ENCODE peak calls at places on chromosome 22, in seven cellular contexts. R is astrocyte of the spinal cord, V is fibroblast of villous mesenchyme, Y is choroid plexus epithelial cell, L is neural crest cell, E is prostate gland, I is GM10248. J is an unnamed sample.

GRCh38 chr22:50318356-50318697 is 8.5 kb downstream of the DENND6B start:
- DNase-seq in R (no peak), V (no peak), Y (no peak), L (no peak), E (no peak), I (no peak), J (no peak)

GRCh38 chr22:45998638-45999378 is 21.8 kb upstream of the WNT7B start:
- DNase-seq in R (no peak), V (no peak), Y (no peak), L (no peak), E (no peak), I (no peak), J (no peak)

GRCh38 chr22:48504519-48505140 is 1323.0 kb downstream of the BRD1 start:
- DNase-seq in R (no peak), V (no peak), Y (no peak), L (no peak), E (no peak), I (no peak), J (no peak)

GRCh38 chr22:49324527-49325491 is 502.9 kb downstream of the BRD1 start:
- DNase-seq in R (no peak), V (no peak), Y (no peak), L (no peak), E (no peak), I (peak), J (no peak)

GRCh38 chr22:46239261-46240048 is 10.6 kb downstream of the CDPF1 start:
- DNase-seq in R (no peak), V (no peak), Y (no peak), L (no peak), E (no peak), I (peak), J (no peak)

GRCh38 chr22:43782448-43782847 is 29.7 kb downstream of the EFCAB6 start:
- DNase-seq in R (no peak), V (no peak), Y (no peak), L (no peak), E (no peak), I (no peak), J (peak)

GRCh38 chr22:47376901-47377520 is 614.6 kb downstream of the TBC1D22A start:
- DNase-seq in R (no peak), V (no peak), Y (no peak), L (no peak), E (no peak), I (no peak), J (no peak)

GRCh38 chr22:40043793-40044101 is 49.0 kb downstream of the FAM83F start:
- DNase-seq in R (no peak), V (no peak), Y (no peak), L (no peak), E (no peak), I (no peak), J (no peak)

GRCh38 chr22:28799125-28799833 is 1.1 kb downstream of the XBP1 start:
- DNase-seq in R (peak), V (peak), Y (peak), L (no peak), E (peak), I (no peak), J (peak)

GRCh38 chr22:19757140-19757984 is 3.2 kb upstream of the TBX1 start:
- DNase-seq in R (no peak), V (no peak), Y (no peak), L (no peak), E (no peak), I (no peak), J (no peak)

GRCh38 chr22:24422078-24422665 is 5.2 kb upstream of the ADORA2A start:
- DNase-seq in R (no peak), V (no peak), Y (no peak), L (no peak), E (no peak), I (no peak), J (peak)

GRCh38 chr22:35212020-35212419 is 45.3 kb upstream of the HMGXB4 start:
- DNase-seq in R (peak), V (peak), Y (peak), L (no peak), E (peak), I (no peak), J (peak)

GRCh38 chr22:49015993-49016908 is 811.4 kb downstream of the BRD1 start:
- DNase-seq in R (no peak), V (no peak), Y (no peak), L (no peak), E (peak), I (no peak), J (no peak)

GRCh38 chr22:48353116-48353947 is 1474.3 kb downstream of the BRD1 start:
- DNase-seq in R (no peak), V (no peak), Y (no peak), L (no peak), E (no peak), I (no peak), J (no peak)

GRCh38 chr22:37324340-37325023 is 42.2 kb downstream of the CYTH4 start:
- DNase-seq in R (no peak), V (no peak), Y (no peak), L (no peak), E (no peak), I (no peak), J (no peak)

GRCh38 chr22:40364431-40364830 is 6.0 kb upstream of the SGSM3 start:
- DNase-seq in R (no peak), V (no peak), Y (no peak), L (no peak), E (no peak), I (no peak), J (no peak)

GRCh38 chr22:47149976-47150375 is 387.5 kb downstream of the TBC1D22A start:
- DNase-seq in R (no peak), V (no peak), Y (no peak), L (no peak), E (no peak), I (no peak), J (no peak)

GRCh38 chr22:38878001-38878400 is 6.0 kb upstream of the CBX6 start:
- DNase-seq in R (no peak), V (no peak), Y (no peak), L (no peak), E (no peak), I (no peak), J (no peak)

GRCh38 chr22:50474711-50475651 is at the start of gene SBF1:
- DNase-seq in R (peak), V (peak), Y (peak), L (peak), E (peak), I (peak), J (peak)

GRCh38 chr22:48318575-48319320 is 1508.9 kb downstream of the BRD1 start:
- DNase-seq in R (no peak), V (no peak), Y (no peak), L (no peak), E (no peak), I (no peak), J (no peak)

DNA sequence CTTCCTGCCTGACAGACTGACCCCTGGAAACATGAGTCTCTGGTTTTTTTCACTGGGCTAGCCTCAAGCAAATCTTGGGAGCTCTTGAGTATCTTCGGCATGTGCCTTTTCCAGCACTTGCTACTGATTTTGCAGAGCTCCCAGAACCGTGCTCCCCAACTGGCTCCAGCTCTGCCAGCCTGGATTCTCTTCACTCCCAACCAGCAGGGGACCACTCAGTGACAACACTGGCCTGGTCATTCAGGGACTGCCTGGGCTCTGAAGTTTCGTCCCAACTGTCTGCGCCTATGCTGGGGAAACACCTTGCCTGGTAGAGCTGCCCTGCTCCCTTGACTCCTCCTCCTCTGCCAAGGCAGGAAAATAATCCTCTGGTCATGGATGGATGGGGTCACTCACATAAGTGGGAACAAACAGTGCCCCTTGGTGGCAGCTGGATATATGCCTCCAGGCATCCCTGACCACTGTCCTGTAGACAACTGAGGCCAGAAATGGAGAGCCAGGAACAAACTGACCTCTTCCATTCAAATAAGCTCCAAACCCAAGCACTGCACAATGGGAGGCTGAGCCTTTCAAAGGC is 30.2 kb downstream of the POLDIP3 start:
- DNase-seq in R (no peak), V (no peak), Y (no peak), L (no peak), E (no peak), I (no peak), J (no peak)
- TF ChIP-seq CTCF in R (no peak), V (no peak), Y (no peak), L (no peak), E (no peak), I (no peak), J (no peak)

GRCh38 chr22:44988671-44989070 is 21.1 kb downstream of the PHF21B start:
- DNase-seq in R (no peak), V (peak), Y (no peak), L (no peak), E (no peak), I (no peak), J (no peak)
- TF ChIP-seq CTCF in R (peak), V (peak), Y (peak), L (no peak), E (no peak), I (no peak), J (no peak)

DNA sequence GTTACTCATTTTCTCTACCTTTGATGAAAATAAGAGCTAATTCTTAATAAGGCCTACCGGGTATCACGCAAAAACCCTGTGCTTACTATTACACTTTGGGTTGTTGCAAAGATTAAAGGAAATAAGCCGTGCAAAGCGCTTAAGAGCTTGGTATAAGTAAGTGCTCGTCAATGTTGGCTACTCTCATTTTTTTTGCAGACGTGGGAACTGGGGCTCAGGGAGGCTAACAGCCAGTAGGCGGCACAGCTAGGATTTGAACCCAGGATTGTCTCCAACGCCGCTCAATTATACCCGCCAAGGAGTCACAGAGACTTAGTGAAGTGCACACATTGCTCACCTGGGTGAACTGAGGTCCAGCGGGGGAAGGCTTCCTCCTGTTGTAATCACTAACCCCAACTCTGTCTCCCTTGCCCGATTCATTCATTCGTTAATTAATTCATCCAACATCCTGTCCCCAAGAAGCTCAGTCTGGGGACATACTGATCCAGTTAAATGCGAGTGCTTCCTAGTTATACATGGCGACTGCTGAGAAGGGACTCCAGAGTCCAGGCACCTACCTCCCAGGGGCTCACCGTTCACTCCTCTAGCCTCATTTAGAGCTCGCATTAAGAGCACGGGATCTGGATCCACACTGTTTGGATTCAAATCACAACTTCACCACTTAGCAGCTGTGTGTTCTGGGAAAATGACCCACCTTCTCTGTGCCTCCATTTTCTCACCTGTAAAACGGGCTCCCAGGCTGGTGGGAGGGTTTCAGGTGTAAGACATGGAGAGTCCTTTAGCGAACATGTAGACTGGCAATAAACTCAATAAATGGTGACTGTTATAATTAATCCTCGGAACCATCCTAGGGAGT is 869 bp upstream of the MTFP1 start:
- DNase-seq in R (no peak), V (no peak), Y (no peak), L (peak), E (no peak), I (no peak), J (no peak)
- TF ChIP-seq CTCF in R (no peak), V (no peak), Y (peak), L (no peak), E (no peak), I (no peak), J (peak)

DNA sequence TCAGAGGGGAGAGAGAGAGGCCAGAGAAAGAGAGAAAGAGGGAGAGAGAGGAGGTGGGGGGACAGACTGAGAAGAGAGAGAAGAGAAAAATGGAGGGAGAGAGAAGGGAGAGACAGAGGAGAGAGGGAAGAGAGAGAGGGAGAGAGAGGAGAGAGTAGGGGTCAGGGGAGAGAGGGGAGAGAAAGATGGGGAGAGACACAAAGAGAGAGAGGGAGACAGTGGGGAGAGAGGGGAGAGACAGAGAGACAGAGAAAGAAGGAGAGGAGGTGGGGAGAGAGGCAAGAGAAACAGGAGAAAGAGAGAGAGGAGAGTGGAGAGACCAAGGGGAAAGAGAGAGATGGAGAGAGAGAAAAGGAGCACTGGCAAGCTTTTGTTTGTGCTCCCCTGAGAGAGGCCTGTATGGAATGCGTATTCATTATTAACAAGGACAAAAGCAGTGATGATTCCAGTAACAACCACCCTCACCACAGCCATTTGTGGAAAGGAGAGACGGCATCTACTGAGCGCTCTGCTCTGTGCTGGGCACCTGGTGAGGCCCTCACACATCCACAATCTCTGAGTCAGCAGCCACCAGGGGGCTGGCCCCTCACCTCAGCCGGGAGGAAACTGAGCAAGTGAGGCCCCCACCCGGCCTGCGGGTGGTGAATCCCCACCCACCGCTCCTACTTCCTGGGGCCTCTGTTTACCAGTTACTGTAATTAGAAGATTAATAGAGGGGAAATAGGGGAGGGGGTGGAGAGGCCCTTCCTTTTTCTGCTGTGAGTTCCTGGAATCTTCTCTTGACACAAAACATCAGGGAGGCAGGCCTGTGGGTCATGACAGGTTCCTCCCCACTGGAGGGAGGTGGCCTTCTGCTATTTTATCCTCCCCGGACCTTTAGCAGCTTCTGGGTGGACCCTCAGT is 14.7 kb upstream of the MIAT start:
- DNase-seq in R (peak), V (no peak), Y (peak), L (no peak), E (no peak), I (peak), J (no peak)
- TF ChIP-seq CTCF in R (no peak), V (peak), Y (peak), L (no peak), E (no peak), I (peak), J (no peak)

GRCh38 chr22:25900880-25901279 is 158.9 kb downstream of the MYO18B start:
- DNase-seq in R (no peak), V (no peak), Y (no peak), L (no peak), E (no peak), I (no peak), J (no peak)

GRCh38 chr22:25900390-25900789 is 158.4 kb downstream of the MYO18B start:
- DNase-seq in R (no peak), V (no peak), Y (no peak), L (no peak), E (no peak), I (no peak), J (no peak)

GRCh38 chr22:25903294-25903693 is 161.3 kb downstream of the MYO18B start:
- DNase-seq in R (no peak), V (no peak), Y (no peak), L (peak), E (no peak), I (no peak), J (no peak)

GRCh38 chr22:25899566-25899965 is 157.6 kb downstream of the MYO18B start:
- DNase-seq in R (no peak), V (no peak), Y (no peak), L (no peak), E (no peak), I (no peak), J (no peak)

DNA sequence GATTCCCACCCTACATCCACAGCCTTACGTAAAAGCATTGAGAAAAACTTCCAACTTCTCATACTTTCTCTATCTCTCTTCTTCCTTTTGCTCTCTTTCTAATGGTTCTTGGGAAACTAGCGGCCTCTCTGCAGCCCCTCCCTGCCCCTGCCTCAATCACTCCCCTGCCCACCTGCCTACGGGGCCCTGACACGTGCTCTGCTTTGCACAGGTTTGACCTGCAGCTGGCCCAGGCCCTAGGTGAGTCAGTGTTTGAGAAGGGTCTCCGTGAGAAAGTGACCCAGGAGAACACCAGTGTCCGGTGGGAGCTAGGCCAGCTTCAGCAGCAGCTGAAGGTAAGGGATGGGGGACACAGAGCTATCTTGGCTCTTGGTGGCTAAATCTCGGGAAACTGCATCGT is 160.4 kb downstream of the MYO18B start:
- DNase-seq in R (no peak), V (no peak), Y (no peak), L (no peak), E (no peak), I (no peak), J (no peak)
- TF ChIP-seq CTCF in R (no peak), V (no peak), Y (no peak), L (no peak), E (no peak), I (no peak), J (no peak)

J was measured in fibroblast of the aortic adventitia.